ENCODE peak calls at places on chromosomes 16 and 17, in nine cellular contexts. J is progenitor cell of endocrine pancreas; Y is naive thymus-derived CD8-positive, alpha-beta T cell; Q is BJ; Z is activated CD4-positive, alpha-beta T cell treated with anti-CD3 and anti-CD28 coated beads for 48 hours; P is DMS153; K is A549; S is GM04504; G is activated gamma-delta T cell. D is an unnamed sample.

GRCh38 chr17:38613981-38614779 is 8.4 kb upstream of the SRCIN1 start:
- DNase-seq in J (no peak), Y (no peak), Q (no peak), Z (no peak), P (peak), K (no peak), S (no peak), G (no peak), D (no peak)

GRCh38 chr16:81778861-81779539 is at the start of gene PLCG2:
- DNase-seq in J (peak), Y (peak), Q (no peak), Z (peak), P (peak), K (peak), S (no peak), G (peak), D (peak)

GRCh38 chr16:73183678-73184092 is 135.8 kb upstream of the ZFHX3 start:
- DNase-seq in J (no peak), Y (no peak), Q (no peak), Z (no peak), P (no peak), K (no peak), S (peak), G (no peak), D (no peak)

GRCh38 chr17:79248843-79249242 is 174.2 kb downstream of the ENGASE start:
- DNase-seq in J (no peak), Y (no peak), Q (no peak), Z (no peak), P (no peak), K (no peak), S (no peak), G (no peak), D (no peak)

GRCh38 chr17:80053102-80053501 is 16.7 kb downstream of the CCDC40 start:
- DNase-seq in J (no peak), Y (no peak), Q (no peak), Z (no peak), P (no peak), K (no peak), S (no peak), G (no peak), D (no peak)

GRCh38 chr17:72465191-72466024 is 344.6 kb downstream of the SOX9 start:
- DNase-seq in J (no peak), Y (no peak), Q (peak), Z (no peak), P (peak), K (peak), S (peak), G (no peak), D (peak)

GRCh38 chr16:89341274-89341673 is 123.8 kb downstream of the ZNF778 start:
- DNase-seq in J (no peak), Y (no peak), Q (no peak), Z (no peak), P (no peak), K (no peak), S (no peak), G (no peak), D (no peak)

GRCh38 chr17:21096874-21097273 is 29.9 kb upstream of the DHRS7B start:
- DNase-seq in J (no peak), Y (no peak), Q (no peak), Z (no peak), P (no peak), K (no peak), S (no peak), G (no peak), D (no peak)

GRCh38 chr16:50038756-50039529 is 13.9 kb downstream of the CNEP1R1 start:
- DNase-seq in J (no peak), Y (no peak), Q (no peak), Z (no peak), P (no peak), K (no peak), S (no peak), G (no peak), D (no peak)

GRCh38 chr16:64121473-64121872 is 1000.4 kb downstream of the CDH11 start:
- DNase-seq in J (no peak), Y (no peak), Q (peak), Z (no peak), P (no peak), K (no peak), S (peak), G (no peak), D (no peak)

GRCh38 chr17:74444406-74444805 is 12.5 kb downstream of the GPRC5C start:
- DNase-seq in J (no peak), Y (no peak), Q (no peak), Z (no peak), P (no peak), K (no peak), S (no peak), G (no peak), D (no peak)

GRCh38 chr17:59355695-59356323 is 24.4 kb downstream of the YPEL2 start:
- DNase-seq in J (no peak), Y (no peak), Q (no peak), Z (no peak), P (no peak), K (no peak), S (no peak), G (no peak), D (no peak)

GRCh38 chr16:10678655-10679054 is 16.1 kb downstream of the TEKT5 start:
- DNase-seq in J (no peak), Y (no peak), Q (no peak), Z (no peak), P (peak), K (no peak), S (no peak), G (no peak), D (no peak)

GRCh38 chr17:82937411-82938371 is 97.9 kb upstream of the ZNF750 start:
- DNase-seq in J (no peak), Y (no peak), Q (no peak), Z (no peak), P (no peak), K (no peak), S (no peak), G (no peak), D (no peak)

GRCh38 chr16:56682703-56683397 is 580 bp downstream of the MT1X start:
- DNase-seq in J (no peak), Y (no peak), Q (no peak), Z (peak), P (no peak), K (no peak), S (no peak), G (no peak), D (no peak)

GRCh38 chr17:76107507-76107906 is 3.9 kb upstream of the EXOC7 start:
- DNase-seq in J (no peak), Y (no peak), Q (no peak), Z (no peak), P (no peak), K (peak), S (no peak), G (no peak), D (no peak)

GRCh38 chr16:27366687-27367462 is 35.1 kb upstream of the IL21R start:
- DNase-seq in J (no peak), Y (no peak), Q (no peak), Z (peak), P (no peak), K (no peak), S (no peak), G (no peak), D (no peak)

GRCh38 chr17:10144976-10145375 is 53.4 kb downstream of the GAS7 start:
- DNase-seq in J (no peak), Y (no peak), Q (no peak), Z (no peak), P (no peak), K (no peak), S (no peak), G (no peak), D (no peak)

GRCh38 chr16:64380751-64381150 is 741.1 kb downstream of the CDH11 start:
- DNase-seq in J (no peak), Y (no peak), Q (no peak), Z (no peak), P (no peak), K (no peak), S (no peak), G (no peak), D (no peak)

GRCh38 chr17:79799174-79799537 is 2.3 kb upstream of the CBX8 start:
- DNase-seq in J (no peak), Y (no peak), Q (no peak), Z (no peak), P (no peak), K (no peak), S (no peak), G (no peak), D (no peak)

GRCh38 chr17:81417049-81417878 is 22.0 kb downstream of the BAHCC1 start:
- DNase-seq in J (no peak), Y (no peak), Q (peak), Z (no peak), P (no peak), K (no peak), S (peak), G (no peak), D (no peak)

GRCh38 chr16:69848635-69849545 is 86.8 kb downstream of the WWP2 start:
- DNase-seq in J (no peak), Y (no peak), Q (peak), Z (no peak), P (no peak), K (no peak), S (peak), G (no peak), D (peak)

GRCh38 chr17:56798916-56799315 is 34.8 kb downstream of the C17orf67 start:
- DNase-seq in J (no peak), Y (no peak), Q (no peak), Z (no peak), P (no peak), K (no peak), S (no peak), G (no peak), D (no peak)

GRCh38 chr17:80992077-80992947 is 671 bp downstream of the CHMP6 start:
- DNase-seq in J (no peak), Y (no peak), Q (no peak), Z (no peak), P (no peak), K (no peak), S (no peak), G (no peak), D (no peak)

GRCh38 chr17:76434870-76435269 is 18.1 kb downstream of the UBE2O start:
- DNase-seq in J (no peak), Y (no peak), Q (no peak), Z (no peak), P (no peak), K (no peak), S (no peak), G (no peak), D (no peak)

GRCh38 chr16:79018952-79019506 is 581.5 kb downstream of the MAF start:
- DNase-seq in J (no peak), Y (no peak), Q (no peak), Z (no peak), P (no peak), K (no peak), S (no peak), G (no peak), D (no peak)

GRCh38 chr16:78655481-78656114 is 556.1 kb downstream of the WWOX start:
- DNase-seq in J (no peak), Y (no peak), Q (no peak), Z (no peak), P (no peak), K (no peak), S (no peak), G (no peak), D (no peak)

GRCh38 chr17:76598004-76598439 is 12.4 kb upstream of the ST6GALNAC2 start:
- DNase-seq in J (no peak), Y (no peak), Q (no peak), Z (no peak), P (peak), K (no peak), S (no peak), G (no peak), D (no peak)

GRCh38 chr17:37741334-37742113 is 3.3 kb downstream of the HNF1B start:
- DNase-seq in J (no peak), Y (no peak), Q (no peak), Z (no peak), P (no peak), K (no peak), S (no peak), G (no peak), D (no peak)

GRCh38 chr17:71503710-71504471 is 616.9 kb upstream of the SOX9 start:
- DNase-seq in J (no peak), Y (no peak), Q (no peak), Z (no peak), P (no peak), K (no peak), S (no peak), G (no peak), D (no peak)

D was measured in HTR-8/SVneo.